ENCODE peak calls at places on chromosomes 2 and 18, in eight cellular contexts. C is neuronal stem cell, V is right cardiac atrium, J is neural progenitor cell, O is lung, S is pancreas, M is spleen, L is heart left ventricle. W is an unnamed sample.

GRCh38 chr2:31413876-31414550 is 529 bp downstream of the XDH start:
- DNase-seq in C (no peak), V (no peak), J (peak; percentile 6), O (no peak), S (no peak), M (no peak), L (no peak), W (no peak)

GRCh38 chr2:6545336-6545735 is 320.4 kb downstream of the CMPK2 start:
- DNase-seq in C (no peak), V (no peak), J (no peak), O (no peak), S (no peak), M (no peak), L (no peak), W (no peak)

GRCh38 chr2:227509824-227510619 is 38.1 kb downstream of the AGFG1 start:
- DNase-seq in C (no peak), V (no peak), J (no peak), O (no peak), S (no peak), M (no peak), L (no peak), W (no peak)

GRCh38 chr2:136823291-136823690 is 57.9 kb downstream of the THSD7B start:
- DNase-seq in C (no peak), V (no peak), J (no peak), O (no peak), S (no peak), M (no peak), L (no peak), W (no peak)

GRCh38 chr18:28248653-28249052 is 71.7 kb upstream of the CDH2 start:
- DNase-seq in C (no peak), V (no peak), J (no peak), O (no peak), S (no peak), M (no peak), L (no peak), W (no peak)

GRCh38 chr2:10297950-10298349 is 4.8 kb upstream of the HPCAL1 start:
- DNase-seq in C (no peak), V (no peak), J (no peak), O (no peak), S (no peak), M (no peak), L (peak; percentile 55), W (no peak)

GRCh38 chr2:157592983-157593382 is 35.7 kb downstream of the ACVR1C start:
- DNase-seq in C (no peak), V (no peak), J (no peak), O (no peak), S (no peak), M (no peak), L (no peak), W (no peak)

GRCh38 chr2:169348321-169349002 is 13.9 kb downstream of the LRP2 start:
- DNase-seq in C (no peak), V (no peak), J (no peak), O (no peak), S (no peak), M (no peak), L (no peak), W (peak; percentile 82)

GRCh38 chr2:164967781-164968228 is 12.5 kb upstream of the SLC38A11 start:
- DNase-seq in C (no peak), V (no peak), J (peak; percentile 59), O (peak; percentile 39), S (no peak), M (no peak), L (no peak), W (no peak)

GRCh38 chr2:230418341-230419016 is 2.5 kb downstream of the SP100 start:
- DNase-seq in C (no peak), V (no peak), J (no peak), O (no peak), S (no peak), M (no peak), L (peak; percentile 49), W (no peak)

GRCh38 chr2:233436691-233437438 is 82.6 kb downstream of the DGKD start:
- DNase-seq in C (no peak), V (no peak), J (no peak), O (no peak), S (no peak), M (peak; percentile 50), L (peak; percentile 78), W (no peak)

GRCh38 chr2:134292514-134292913 is 38.6 kb downstream of the MGAT5 start:
- DNase-seq in C (no peak), V (no peak), J (no peak), O (no peak), S (no peak), M (no peak), L (no peak), W (no peak)
- H3K4me1 ChIP-seq in C (no peaks in the 10 kb centered on the region), V (peaks cover 10% of the 10 kb centered on the region), J (no peaks in the 10 kb centered on the region), O (peaks cover 30% of the 10 kb centered on the region), S (no peaks in the 10 kb centered on the region), M (peaks cover 97% of the 10 kb centered on the region), L (peaks cover 23% of the 10 kb centered on the region), W (no peaks in the 10 kb centered on the region)

DNA sequence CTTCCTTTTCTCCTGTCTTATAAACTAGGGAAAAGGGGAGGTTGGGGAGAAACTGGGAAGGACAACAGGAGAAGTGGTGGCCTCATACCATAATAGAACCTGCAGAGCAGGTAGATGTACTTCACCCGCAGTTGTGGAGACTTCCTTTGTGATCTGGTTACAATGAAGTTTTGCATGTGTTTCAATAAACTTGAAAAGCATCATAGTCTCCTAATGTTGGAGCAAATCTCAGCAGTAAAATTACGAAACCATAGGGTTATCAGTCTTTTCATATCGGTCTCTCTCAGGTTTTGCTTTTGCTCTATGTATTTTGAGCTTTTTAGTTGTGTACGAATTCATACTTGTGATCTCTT is 30.5 kb downstream of the ANO7 start:
- DNase-seq in C (no peak), V (no peak), J (no peak), O (no peak), S (no peak), M (no peak), L (no peak), W (no peak)
- H3K4me3 ChIP-seq in C (no peak overlapping the region), V (no peak overlapping the region), J (peak overlapping the region; percentile 63), O (no peak overlapping the region), S (peak overlapping the region; percentile 56), M (peak overlapping the region; percentile 51), L (peak overlapping the region; percentile 77), W (no peak overlapping the region)

GRCh38 chr2:144704696-144705095 is 184.8 kb upstream of the ZEB2 start:
- DNase-seq in C (no peak), V (no peak), J (no peak), O (no peak), S (no peak), M (no peak), L (no peak), W (no peak)
- H3K4me1 ChIP-seq in C (no peaks in the 10 kb centered on the region), V (no peaks in the 10 kb centered on the region), J (no peaks in the 10 kb centered on the region), O (no peaks in the 10 kb centered on the region), S (no peaks in the 10 kb centered on the region), M (peaks cover 26% of the 10 kb centered on the region), L (no peaks in the 10 kb centered on the region), W (no peaks in the 10 kb centered on the region)

DNA sequence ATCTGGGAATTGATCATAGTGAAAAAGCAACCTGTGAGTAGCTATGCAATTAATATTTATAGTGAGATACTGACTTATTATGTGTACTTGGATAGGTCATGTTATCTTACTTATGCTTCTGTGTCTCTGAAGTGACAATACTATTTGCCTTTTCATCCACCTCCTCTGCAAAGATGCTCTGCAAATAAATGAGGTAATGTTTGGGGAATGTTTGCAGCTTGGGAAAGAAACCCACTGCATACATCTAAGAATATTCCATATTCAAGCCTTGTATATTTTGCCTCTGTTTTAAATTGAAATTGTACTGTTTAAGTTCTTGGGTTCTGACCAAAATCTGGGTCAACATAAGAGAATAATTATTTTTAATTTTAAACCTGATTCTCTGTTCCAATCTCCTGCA is 217.4 kb upstream of the DTNA start:
- DNase-seq in C (no peak), V (no peak), J (no peak), O (no peak), S (no peak), M (no peak), L (no peak), W (no peak)
- H3K4me3 ChIP-seq in C (no peak overlapping the region), V (peak overlapping the region; percentile 82), J (peak overlapping the region; percentile 69), O (no peak overlapping the region), S (peak overlapping the region; percentile 77), M (peak overlapping the region; percentile 38), L (peak overlapping the region; percentile 73), W (no peak overlapping the region)

GRCh38 chr2:216349366-216349765 is 22.9 kb downstream of the MARCHF4 start:
- DNase-seq in C (no peak), V (no peak), J (peak; percentile 61), O (no peak), S (no peak), M (no peak), L (no peak), W (no peak)
- H3K4me1 ChIP-seq in C (peaks cover 27% of the 10 kb centered on the region), V (no peaks in the 10 kb centered on the region), J (peaks cover 26% of the 10 kb centered on the region), O (no peaks in the 10 kb centered on the region), S (no peaks in the 10 kb centered on the region), M (peaks cover 8% of the 10 kb centered on the region), L (no peaks in the 10 kb centered on the region), W (no peaks in the 10 kb centered on the region)

GRCh38 chr18:5894613-5895299 is 566 bp downstream of the TMEM200C start:
- DNase-seq in C (peak; percentile 24), V (peak; percentile 61), J (peak; percentile 62), O (no peak), S (no peak), M (peak; percentile 66), L (no peak), W (peak; percentile 46)
- H3K4me3 ChIP-seq in C (peak overlapping the region; percentile 89), V (peak overlapping the region; percentile 77), J (peak overlapping the region; percentile 88), O (no peak overlapping the region), S (peak overlapping the region; percentile 53), M (peak overlapping the region; percentile 41), L (peak overlapping the region; percentile 64), W (peak overlapping the region; percentile 69)

W was measured in testis.